ENCODE peak calls at places on chromosomes 11 and 22, in nine cellular contexts. One of them, this sample, is unnamed. For H3K4me1, the result is how much of the 10 kb centered on the place peaks cover.

GRCh38 chr11:114259551-114259983 is 36.6 kb upstream of the NNMT start:
- DNase-seq in A549: no peak
- DNase-seq in CD4-positive, alpha-beta memory T cell: no peak
- DNase-seq in MM.1S: no peak
- DNase-seq in SJSA1: no peak
- DNase-seq in fibroblast of lung: no peak
- DNase-seq in neuronal stem cell: no peak
- DNase-seq in K562: no peak
- DNase-seq in endothelial cell of umbilical vein: no peak
- DNase-seq in this sample: no peak

GRCh38 chr22:48240165-48240934 is 1477.9 kb downstream of the TBC1D22A start:
- DNase-seq in K562: no peak
- DNase-seq in CD4-positive, alpha-beta memory T cell: no peak
- DNase-seq in A549: no peak
- DNase-seq in neuronal stem cell: peak
- DNase-seq in fibroblast of lung: no peak
- DNase-seq in SJSA1: no peak
- DNase-seq in endothelial cell of umbilical vein: no peak
- DNase-seq in MM.1S: no peak
- DNase-seq in this sample: no peak

GRCh38 chr22:30416403-30416802 is 9.2 kb upstream of the MTFP1 start:
- DNase-seq in fibroblast of lung: no peak
- DNase-seq in CD4-positive, alpha-beta memory T cell: no peak
- DNase-seq in A549: no peak
- DNase-seq in endothelial cell of umbilical vein: no peak
- DNase-seq in SJSA1: no peak
- DNase-seq in neuronal stem cell: no peak
- DNase-seq in MM.1S: no peak
- DNase-seq in K562: no peak
- DNase-seq in this sample: no peak

GRCh38 chr11:122923302-122923701 is 40.7 kb downstream of the JHY start:
- DNase-seq in MM.1S: no peak
- DNase-seq in endothelial cell of umbilical vein: no peak
- DNase-seq in fibroblast of lung: no peak
- DNase-seq in K562: no peak
- DNase-seq in SJSA1: no peak
- DNase-seq in CD4-positive, alpha-beta memory T cell: no peak
- DNase-seq in A549: no peak
- DNase-seq in neuronal stem cell: no peak
- DNase-seq in this sample: no peak

GRCh38 chr11:1566381-1567051 is 5.6 kb downstream of the DUSP8 start:
- DNase-seq in MM.1S: no peak
- DNase-seq in fibroblast of lung: no peak
- DNase-seq in neuronal stem cell: no peak
- DNase-seq in endothelial cell of umbilical vein: no peak
- DNase-seq in CD4-positive, alpha-beta memory T cell: no peak
- DNase-seq in K562: no peak
- DNase-seq in SJSA1: no peak
- DNase-seq in A549: no peak
- DNase-seq in this sample: no peak

GRCh38 chr11:7436657-7437056 is 48.6 kb upstream of the OLFML1 start:
- DNase-seq in A549: no peak
- DNase-seq in CD4-positive, alpha-beta memory T cell: peak
- DNase-seq in neuronal stem cell: no peak
- DNase-seq in endothelial cell of umbilical vein: peak
- DNase-seq in MM.1S: peak
- DNase-seq in fibroblast of lung: no peak
- DNase-seq in SJSA1: no peak
- DNase-seq in K562: no peak
- DNase-seq in this sample: no peak

GRCh38 chr11:126328444-126328843 is 24.6 kb downstream of the DCPS start:
- DNase-seq in fibroblast of lung: no peak
- DNase-seq in endothelial cell of umbilical vein: no peak
- DNase-seq in MM.1S: no peak
- DNase-seq in neuronal stem cell: no peak
- DNase-seq in SJSA1: no peak
- DNase-seq in CD4-positive, alpha-beta memory T cell: no peak
- DNase-seq in K562: no peak
- DNase-seq in A549: no peak
- DNase-seq in this sample: no peak

GRCh38 chr11:96486890-96487633 is 97.2 kb downstream of the JRKL start:
- DNase-seq in neuronal stem cell: no peak
- DNase-seq in fibroblast of lung: peak
- DNase-seq in SJSA1: peak
- DNase-seq in endothelial cell of umbilical vein: no peak
- DNase-seq in A549: no peak
- DNase-seq in MM.1S: peak
- DNase-seq in K562: no peak
- DNase-seq in CD4-positive, alpha-beta memory T cell: no peak
- DNase-seq in this sample: peak

GRCh38 chr11:43708776-43709175 is 28.2 kb downstream of the HSD17B12 start:
- DNase-seq in CD4-positive, alpha-beta memory T cell: no peak
- DNase-seq in neuronal stem cell: no peak
- DNase-seq in K562: no peak
- DNase-seq in endothelial cell of umbilical vein: peak
- DNase-seq in A549: no peak
- DNase-seq in fibroblast of lung: peak
- DNase-seq in SJSA1: no peak
- DNase-seq in MM.1S: no peak
- DNase-seq in this sample: no peak

GRCh38 chr11:121249039-121249663 is 43.4 kb upstream of the SC5D start:
- DNase-seq in A549: peak
- DNase-seq in endothelial cell of umbilical vein: peak
- DNase-seq in MM.1S: peak
- DNase-seq in CD4-positive, alpha-beta memory T cell: peak
- DNase-seq in fibroblast of lung: peak
- DNase-seq in neuronal stem cell: peak
- DNase-seq in K562: peak
- DNase-seq in SJSA1: peak
- DNase-seq in this sample: peak

GRCh38 chr11:85752890-85753581 is 57.9 kb downstream of the SYTL2 start:
- DNase-seq in fibroblast of lung: no peak
- DNase-seq in endothelial cell of umbilical vein: peak
- DNase-seq in MM.1S: no peak
- DNase-seq in K562: no peak
- DNase-seq in CD4-positive, alpha-beta memory T cell: peak
- DNase-seq in A549: no peak
- DNase-seq in neuronal stem cell: no peak
- DNase-seq in SJSA1: no peak
- DNase-seq in this sample: no peak

GRCh38 chr11:29734287-29734686 is 282.5 kb downstream of the KCNA4 start:
- DNase-seq in endothelial cell of umbilical vein: no peak
- DNase-seq in SJSA1: no peak
- DNase-seq in neuronal stem cell: no peak
- DNase-seq in fibroblast of lung: no peak
- DNase-seq in K562: no peak
- DNase-seq in A549: no peak
- DNase-seq in MM.1S: no peak
- DNase-seq in CD4-positive, alpha-beta memory T cell: no peak
- DNase-seq in this sample: no peak

GRCh38 chr11:75271730-75272129 is 31.2 kb downstream of the TPBGL start:
- DNase-seq in neuronal stem cell: no peak
- DNase-seq in CD4-positive, alpha-beta memory T cell: no peak
- DNase-seq in endothelial cell of umbilical vein: no peak
- DNase-seq in A549: no peak
- DNase-seq in K562: no peak
- DNase-seq in SJSA1: no peak
- DNase-seq in MM.1S: no peak
- DNase-seq in fibroblast of lung: no peak
- DNase-seq in this sample: no peak

GRCh38 chr11:24509114-24509513 is 12.3 kb downstream of the LUZP2 start:
- DNase-seq in fibroblast of lung: peak
- DNase-seq in neuronal stem cell: no peak
- DNase-seq in K562: no peak
- DNase-seq in A549: no peak
- DNase-seq in CD4-positive, alpha-beta memory T cell: no peak
- DNase-seq in MM.1S: peak
- DNase-seq in SJSA1: no peak
- DNase-seq in endothelial cell of umbilical vein: peak
- DNase-seq in this sample: peak

GRCh38 chr22:25797891-25798290 is 55.9 kb downstream of the MYO18B start:
- DNase-seq in CD4-positive, alpha-beta memory T cell: no peak
- DNase-seq in neuronal stem cell: no peak
- DNase-seq in fibroblast of lung: no peak
- DNase-seq in MM.1S: no peak
- DNase-seq in K562: no peak
- DNase-seq in A549: no peak
- DNase-seq in SJSA1: no peak
- DNase-seq in endothelial cell of umbilical vein: no peak
- DNase-seq in this sample: no peak

GRCh38 chr22:37777122-37777687 is 30.5 kb upstream of the GCAT start:
- DNase-seq in CD4-positive, alpha-beta memory T cell: no peak
- DNase-seq in neuronal stem cell: no peak
- DNase-seq in fibroblast of lung: peak
- DNase-seq in K562: no peak
- DNase-seq in A549: no peak
- DNase-seq in SJSA1: peak
- DNase-seq in endothelial cell of umbilical vein: no peak
- DNase-seq in MM.1S: peak
- DNase-seq in this sample: peak

GRCh38 chr22:37774728-37775127 is 33.0 kb upstream of the GCAT start:
- DNase-seq in endothelial cell of umbilical vein: no peak
- DNase-seq in K562: no peak
- DNase-seq in SJSA1: no peak
- DNase-seq in MM.1S: no peak
- DNase-seq in A549: no peak
- DNase-seq in fibroblast of lung: no peak
- DNase-seq in neuronal stem cell: no peak
- DNase-seq in CD4-positive, alpha-beta memory T cell: no peak
- DNase-seq in this sample: no peak

GRCh38 chr22:37778370-37779009 is 29.2 kb upstream of the GCAT start:
- DNase-seq in fibroblast of lung: no peak
- DNase-seq in SJSA1: no peak
- DNase-seq in K562: no peak
- DNase-seq in MM.1S: no peak
- DNase-seq in CD4-positive, alpha-beta memory T cell: no peak
- DNase-seq in neuronal stem cell: no peak
- DNase-seq in endothelial cell of umbilical vein: no peak
- DNase-seq in A549: no peak
- DNase-seq in this sample: no peak

GRCh38 chr22:37775785-37776638 is 31.7 kb upstream of the GCAT start:
- DNase-seq in CD4-positive, alpha-beta memory T cell: no peak
- DNase-seq in fibroblast of lung: peak
- DNase-seq in neuronal stem cell: no peak
- DNase-seq in A549: no peak
- DNase-seq in MM.1S: no peak
- DNase-seq in SJSA1: peak
- DNase-seq in K562: no peak
- DNase-seq in endothelial cell of umbilical vein: no peak
- DNase-seq in this sample: no peak

DNA sequence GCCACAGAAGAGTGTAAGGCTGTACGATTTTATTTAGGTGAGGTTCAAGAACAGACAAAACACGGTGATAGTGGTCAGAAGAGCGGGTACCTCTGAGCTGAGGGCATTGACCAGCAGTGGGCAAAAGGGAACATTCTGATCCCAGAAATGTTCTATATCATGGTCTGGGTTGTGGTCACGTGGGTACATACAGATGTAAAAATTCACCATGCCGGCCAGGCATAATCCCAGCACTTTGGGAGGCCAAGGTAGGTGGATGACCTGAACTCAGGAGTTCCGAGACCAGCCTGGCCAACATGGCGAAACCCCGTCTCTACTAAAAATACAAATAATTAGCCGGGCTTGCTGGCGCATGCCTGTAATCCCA is 31.1 kb upstream of the GCAT start:
- DNase-seq in neuronal stem cell: no peak
- DNase-seq in fibroblast of lung: no peak
- DNase-seq in K562: no peak
- DNase-seq in endothelial cell of umbilical vein: no peak
- DNase-seq in SJSA1: no peak
- DNase-seq in CD4-positive, alpha-beta memory T cell: no peak
- DNase-seq in MM.1S: no peak
- DNase-seq in A549: no peak
- DNase-seq in this sample: no peak
- H3K27ac ChIP-seq in neuronal stem cell: no peak
- H3K27ac ChIP-seq in fibroblast of lung: peak
- H3K27ac ChIP-seq in K562: no peak
- H3K27ac ChIP-seq in endothelial cell of umbilical vein: no peak
- H3K27ac ChIP-seq in SJSA1: peak
- H3K27ac ChIP-seq in CD4-positive, alpha-beta memory T cell: no peak
- H3K27ac ChIP-seq in MM.1S: no peak
- H3K27ac ChIP-seq in A549: no peak
- H3K27ac ChIP-seq in this sample: no peak

GRCh38 chr11:65440831-65441499 is 18.4 kb downstream of the NEAT1 start:
- DNase-seq in fibroblast of lung: peak
- DNase-seq in A549: no peak
- DNase-seq in endothelial cell of umbilical vein: peak
- DNase-seq in neuronal stem cell: no peak
- DNase-seq in CD4-positive, alpha-beta memory T cell: no peak
- DNase-seq in MM.1S: peak
- DNase-seq in K562: no peak
- DNase-seq in SJSA1: no peak
- DNase-seq in this sample: no peak
- H3K4me3 ChIP-seq in fibroblast of lung: no peak
- H3K4me3 ChIP-seq in A549: no peak
- H3K4me3 ChIP-seq in endothelial cell of umbilical vein: no peak
- H3K4me3 ChIP-seq in neuronal stem cell: no peak
- H3K4me3 ChIP-seq in CD4-positive, alpha-beta memory T cell: no peak
- H3K4me3 ChIP-seq in MM.1S: no peak
- H3K4me3 ChIP-seq in K562: no peak
- H3K4me3 ChIP-seq in SJSA1: no peak
- H3K4me3 ChIP-seq in this sample: no peak

DNA sequence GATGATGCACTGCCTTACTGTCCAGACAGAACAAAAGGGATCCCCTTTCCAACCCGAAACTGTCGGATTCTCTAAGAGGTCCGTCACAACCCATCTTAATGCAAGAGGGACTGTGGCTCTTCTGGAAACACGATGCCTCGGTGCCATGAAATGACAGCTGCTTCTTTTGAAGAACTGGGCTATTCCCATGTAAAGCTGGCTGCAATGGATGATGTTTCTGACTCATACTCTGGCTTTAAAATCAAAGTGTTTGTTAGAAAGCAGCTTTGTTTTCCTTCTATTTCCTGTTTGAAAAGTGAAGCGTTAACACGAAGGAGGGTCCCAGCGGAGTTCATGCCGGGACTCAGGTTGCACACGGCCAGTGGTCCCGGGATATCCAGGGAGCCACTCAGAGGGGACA is 3.1 kb downstream of the TP53AIP1 start:
- DNase-seq in neuronal stem cell: no peak
- DNase-seq in A549: no peak
- DNase-seq in CD4-positive, alpha-beta memory T cell: no peak
- DNase-seq in MM.1S: peak
- DNase-seq in fibroblast of lung: peak
- DNase-seq in SJSA1: no peak
- DNase-seq in endothelial cell of umbilical vein: no peak
- DNase-seq in K562: no peak
- DNase-seq in this sample: peak
- H3K4me1 ChIP-seq in neuronal stem cell: under half
- H3K4me1 ChIP-seq in A549: under half
- H3K4me1 ChIP-seq in CD4-positive, alpha-beta memory T cell: under half
- H3K4me1 ChIP-seq in MM.1S: under half
- H3K4me1 ChIP-seq in fibroblast of lung: under half
- H3K4me1 ChIP-seq in SJSA1: under half
- H3K4me1 ChIP-seq in endothelial cell of umbilical vein: under half
- H3K4me1 ChIP-seq in K562: under half
- H3K4me1 ChIP-seq in this sample: under half

DNA sequence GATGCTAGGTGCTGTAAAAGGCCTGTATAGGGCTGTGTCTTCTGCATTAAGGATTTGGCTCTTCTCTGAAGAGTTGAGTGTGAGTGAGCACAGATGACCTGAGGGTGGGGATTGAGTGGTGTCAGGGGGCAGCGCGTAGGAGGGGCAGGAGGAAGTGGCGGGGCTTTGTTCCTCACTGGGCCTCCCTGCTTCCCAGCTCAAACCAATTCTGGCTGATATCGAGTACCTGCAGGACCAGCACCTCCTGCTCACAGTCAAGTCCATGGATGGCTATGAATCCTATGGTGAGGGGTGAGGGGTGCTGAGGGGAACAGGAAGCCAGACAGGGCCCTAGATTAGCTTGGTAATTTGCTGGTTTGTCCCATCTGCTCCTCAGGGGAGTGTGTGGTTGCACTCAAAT is 9.1 kb downstream of the PHOX2A start:
- DNase-seq in neuronal stem cell: no peak
- DNase-seq in A549: no peak
- DNase-seq in K562: no peak
- DNase-seq in MM.1S: no peak
- DNase-seq in endothelial cell of umbilical vein: no peak
- DNase-seq in fibroblast of lung: no peak
- DNase-seq in SJSA1: no peak
- DNase-seq in CD4-positive, alpha-beta memory T cell: no peak
- DNase-seq in this sample: no peak
- H3K27ac ChIP-seq in neuronal stem cell: no peak
- H3K27ac ChIP-seq in A549: no peak
- H3K27ac ChIP-seq in K562: no peak
- H3K27ac ChIP-seq in MM.1S: no peak
- H3K27ac ChIP-seq in endothelial cell of umbilical vein: no peak
- H3K27ac ChIP-seq in fibroblast of lung: no peak
- H3K27ac ChIP-seq in SJSA1: no peak
- H3K27ac ChIP-seq in CD4-positive, alpha-beta memory T cell: no peak
- H3K27ac ChIP-seq in this sample: no peak

This sample was measured in SJCRH30.